ENCODE peak calls at places on chromosomes 12 and 14, in six cellular contexts. M is gastrocnemius medialis, Q is AG10803, E is K562, Y is astrocyte, T is lung. N is an unnamed sample.

GRCh38 chr12:120117961-120118709 is 1.6 kb upstream of the RAB35 start:
- DNase-seq in M (no peak), Q (peak), E (peak), Y (no peak), T (no peak), N (peak)

GRCh38 chr12:95898081-95898480 is 39.3 kb downstream of the SNRPF start:
- DNase-seq in M (no peak), Q (no peak), E (no peak), Y (no peak), T (no peak), N (no peak)

GRCh38 chr12:53676715-53677611 is 1.1 kb upstream of the ATP5MC2 start:
- DNase-seq in M (peak), Q (peak), E (no peak), Y (no peak), T (no peak), N (peak)

GRCh38 chr12:243381-243780 is 19.3 kb downstream of the SLC6A13 start:
- DNase-seq in M (no peak), Q (no peak), E (no peak), Y (peak), T (no peak), N (no peak)

GRCh38 chr12:101671157-101671791 is 26.2 kb upstream of the CHPT1 start:
- DNase-seq in M (no peak), Q (no peak), E (no peak), Y (no peak), T (peak), N (no peak)

GRCh38 chr14:49971156-49972141 is 78.6 kb downstream of the ARF6 start:
- DNase-seq in M (no peak), Q (peak), E (no peak), Y (no peak), T (no peak), N (no peak)

GRCh38 chr14:100944052-100944451 is 40.5 kb upstream of the RTL1 start:
- DNase-seq in M (no peak), Q (no peak), E (no peak), Y (no peak), T (no peak), N (no peak)

GRCh38 chr14:104576607-104577332 is 2.8 kb upstream of the C14orf180 start:
- DNase-seq in M (no peak), Q (no peak), E (no peak), Y (no peak), T (no peak), N (no peak)

GRCh38 chr12:98754095-98754494 is 109.0 kb downstream of the APAF1 start:
- DNase-seq in M (no peak), Q (peak), E (peak), Y (peak), T (no peak), N (no peak)

GRCh38 chr12:46110928-46111699 is 120.7 kb upstream of the SCAF11 start:
- DNase-seq in M (no peak), Q (no peak), E (no peak), Y (no peak), T (no peak), N (no peak)

GRCh38 chr12:4116251-4117111 is 157.1 kb upstream of the CCND2 start:
- DNase-seq in M (no peak), Q (peak), E (no peak), Y (peak), T (no peak), N (no peak)

GRCh38 chr12:62683724-62684501 is 217.3 kb downstream of the MON2 start:
- DNase-seq in M (peak), Q (peak), E (no peak), Y (peak), T (peak), N (peak)

GRCh38 chr12:112686373-112686772 is 105.2 kb upstream of the RPH3A start:
- DNase-seq in M (no peak), Q (no peak), E (no peak), Y (no peak), T (no peak), N (no peak)

GRCh38 chr14:100106260-100106659 is 41.0 kb downstream of the EVL start:
- DNase-seq in M (no peak), Q (no peak), E (no peak), Y (no peak), T (no peak), N (no peak)

GRCh38 chr14:81169711-81170103 is 51.1 kb downstream of the GTF2A1 start:
- DNase-seq in M (peak), Q (peak), E (no peak), Y (no peak), T (peak), N (no peak)

GRCh38 chr14:25846232-25846631 is 751.6 kb downstream of the NOVA1 start:
- DNase-seq in M (no peak), Q (no peak), E (no peak), Y (no peak), T (no peak), N (no peak)

GRCh38 chr14:64605926-64606685 is 56.3 kb downstream of the PPP1R36 start:
- DNase-seq in M (no peak), Q (no peak), E (no peak), Y (no peak), T (no peak), N (no peak)
- H3K4me3 ChIP-seq in M (no peak), Q (no peak), E (no peak), Y (no peak), T (no peak), N (no peak)

GRCh38 chr12:15216036-15216889 is 5.0 kb downstream of the RERG start:
- DNase-seq in M (no peak), Q (no peak), E (no peak), Y (no peak), T (no peak), N (no peak)

GRCh38 chr12:15220961-15221885 is at the start of gene RERG:
- DNase-seq in M (peak), Q (peak), E (peak), Y (peak), T (peak), N (peak)

GRCh38 chr12:15225136-15225535 is 3.9 kb upstream of the RERG start:
- DNase-seq in M (no peak), Q (no peak), E (no peak), Y (no peak), T (no peak), N (no peak)

GRCh38 chr12:15214851-15215601 is 6.2 kb downstream of the RERG start:
- DNase-seq in M (no peak), Q (no peak), E (no peak), Y (no peak), T (no peak), N (no peak)

GRCh38 chr12:15220451-15220850 is 766 bp downstream of the RERG start:
- DNase-seq in M (no peak), Q (no peak), E (no peak), Y (no peak), T (no peak), N (no peak)
- H3K4me3 ChIP-seq in M (peak), Q (no peak), E (no peak), Y (no peak), T (no peak), N (no peak)

DNA sequence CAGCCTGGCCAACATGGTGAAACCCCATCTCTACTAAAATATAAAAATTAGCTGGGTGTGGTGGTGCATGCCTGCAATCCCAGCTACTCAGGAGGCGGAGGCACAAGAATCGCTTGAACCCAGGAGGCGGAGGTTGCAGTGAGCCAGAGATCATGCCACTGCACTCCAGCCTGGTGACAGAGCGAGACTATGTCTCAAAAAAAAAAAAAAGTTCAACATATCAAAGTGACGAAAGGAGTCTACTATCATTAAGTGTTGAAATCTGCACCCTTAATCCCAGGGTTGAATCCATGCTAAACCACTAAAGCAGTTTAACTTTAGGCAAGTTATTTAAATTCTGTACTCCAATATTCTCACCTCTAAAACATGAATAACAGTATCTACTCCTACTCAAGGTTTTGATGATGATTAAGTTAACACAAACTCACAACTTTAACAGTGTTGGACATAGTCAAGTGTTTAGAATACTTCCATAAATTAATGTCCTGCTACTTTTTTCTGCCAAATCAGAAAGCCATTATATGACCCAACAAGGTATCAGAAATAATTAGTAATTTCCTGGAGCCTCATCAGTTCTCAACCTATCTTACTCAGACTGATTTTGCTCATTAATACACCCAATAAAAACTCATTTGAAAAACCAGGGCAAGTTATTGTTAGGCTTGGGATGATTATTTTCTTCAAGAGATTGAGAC is 10.9 kb downstream of the HNRNPC start:
- DNase-seq in M (no peak), Q (no peak), E (no peak), Y (no peak), T (no peak), N (no peak)
- H3K4me3 ChIP-seq in M (no peak), Q (no peak), E (no peak), Y (no peak), T (no peak), N (no peak)

DNA sequence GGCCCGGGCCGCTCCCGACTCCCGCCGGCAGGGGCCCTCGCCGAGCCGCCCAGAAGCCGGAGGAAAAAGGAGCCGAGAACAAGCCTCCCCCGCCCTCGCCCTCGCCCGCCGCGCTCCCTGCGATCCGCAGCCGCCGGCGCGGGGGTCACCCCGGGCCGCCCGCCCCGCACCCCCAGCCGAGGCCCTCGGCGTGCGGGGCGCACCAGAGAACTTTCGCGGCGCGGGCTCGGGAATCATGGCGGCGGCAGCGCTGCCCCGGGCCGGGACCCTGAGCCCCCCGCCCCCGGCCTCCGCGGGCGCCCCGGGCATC is 519 bp downstream of the CDK2AP1 start:
- DNase-seq in M (peak), Q (peak), E (peak), Y (no peak), T (peak), N (peak)
- H3K4me3 ChIP-seq in M (peak), Q (peak), E (peak), Y (peak), T (peak), N (peak)

DNA sequence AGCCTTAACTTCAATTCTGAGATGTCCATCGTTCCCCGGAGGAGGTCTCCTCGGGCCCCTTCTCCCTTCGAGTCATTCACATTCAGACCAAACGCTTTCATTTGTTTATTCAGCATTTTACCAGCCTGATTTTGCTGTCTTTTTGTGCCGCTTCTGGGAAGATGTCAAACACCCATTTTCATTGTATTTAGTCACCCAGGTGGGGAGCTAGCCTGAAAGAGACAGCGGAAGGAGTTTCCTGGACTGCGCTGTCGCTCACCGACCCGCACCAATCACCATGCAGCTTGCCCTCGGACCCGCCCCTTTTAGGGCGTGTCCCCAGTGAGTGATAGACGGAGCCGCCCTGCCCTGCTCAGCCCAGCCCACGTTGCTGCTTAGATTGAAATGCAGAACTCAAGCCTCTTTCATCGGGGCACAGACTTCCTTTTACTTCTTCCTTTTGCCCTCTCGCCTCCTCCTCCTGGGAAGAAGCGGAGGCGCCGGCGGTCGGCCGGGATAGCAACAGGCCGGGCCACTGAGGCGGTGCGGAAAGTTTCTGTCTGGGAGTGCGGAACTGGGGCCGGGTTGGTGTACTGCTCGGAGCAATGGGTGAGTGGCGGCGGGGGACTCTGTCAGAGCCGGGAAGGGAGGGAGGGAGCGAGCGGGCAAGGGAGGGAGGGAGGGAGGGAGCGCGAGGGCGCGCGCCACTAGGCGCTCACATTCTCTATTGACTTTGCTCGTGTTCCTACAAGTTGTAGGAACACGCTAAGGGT is at the start of gene PAX9:
- DNase-seq in M (peak), Q (peak), E (peak), Y (peak), T (peak), N (peak)
- H3K4me3 ChIP-seq in M (peak), Q (peak), E (peak), Y (peak), T (no peak), N (peak)

N was measured in H7.